ENCODE peak calls at places on chromosome 19, in seven cellular contexts. T, Q, P, H, N, L and M are unnamed samples.

GRCh38 chr19:9945319-9945966 is 9.1 kb upstream of the OLFM2 start:
- DNase-seq in T (no peak), Q (no peak), P (peak), H (no peak), N (peak), L (peak), M (peak)

GRCh38 chr19:3098515-3099346 is 4.6 kb downstream of the GNA11 start:
- DNase-seq in T (no peak), Q (peak), P (peak), H (no peak), N (no peak), L (peak), M (no peak)

GRCh38 chr19:2804156-2805004 is 15.3 kb upstream of the ZNF554 start:
- DNase-seq in T (no peak), Q (no peak), P (no peak), H (no peak), N (no peak), L (no peak), M (no peak)

GRCh38 chr19:45152504-45153338 is 8.1 kb downstream of the NKPD1 start:
- DNase-seq in T (peak), Q (no peak), P (no peak), H (no peak), N (peak), L (no peak), M (peak)

GRCh38 chr19:9672893-9673292 is 2.0 kb downstream of the ZNF562 start:
- DNase-seq in T (no peak), Q (no peak), P (no peak), H (no peak), N (no peak), L (no peak), M (no peak)

GRCh38 chr19:6802336-6803035 is 30.0 kb downstream of the VAV1 start:
- DNase-seq in T (peak), Q (peak), P (peak), H (no peak), N (no peak), L (peak), M (no peak)

GRCh38 chr19:35596366-35596999 is 10.5 kb downstream of the PMIS2 start:
- DNase-seq in T (no peak), Q (no peak), P (no peak), H (no peak), N (no peak), L (peak), M (peak)

GRCh38 chr19:16402076-16402475 is 69.7 kb downstream of the EPS15L1 start:
- DNase-seq in T (no peak), Q (no peak), P (no peak), H (no peak), N (no peak), L (no peak), M (no peak)

GRCh38 chr19:18091217-18091608 is 4.5 kb upstream of the IL12RB1 start:
- DNase-seq in T (peak), Q (peak), P (peak), H (no peak), N (no peak), L (no peak), M (no peak)

GRCh38 chr19:33396701-33397535 is 23.4 kb downstream of the CEBPG start:
- DNase-seq in T (no peak), Q (no peak), P (peak), H (no peak), N (no peak), L (peak), M (no peak)

GRCh38 chr19:18496980-18497256 is 25.0 kb downstream of the ELL start:
- DNase-seq in T (no peak), Q (no peak), P (no peak), H (no peak), N (no peak), L (no peak), M (no peak)

GRCh38 chr19:32646556-32646955 is 28.4 kb downstream of the ANKRD27 start:
- DNase-seq in T (no peak), Q (no peak), P (no peak), H (no peak), N (no peak), L (no peak), M (no peak)

GRCh38 chr19:10680545-10681135 is 20.6 kb upstream of the QTRT1 start:
- DNase-seq in T (no peak), Q (no peak), P (no peak), H (no peak), N (no peak), L (no peak), M (no peak)

GRCh38 chr19:28574212-28574611 is 638.7 kb downstream of the UQCRFS1 start:
- DNase-seq in T (no peak), Q (no peak), P (no peak), H (no peak), N (no peak), L (no peak), M (no peak)

GRCh38 chr19:46256855-46257254 is 27.3 kb downstream of the IGFL1 start:
- DNase-seq in T (no peak), Q (no peak), P (no peak), H (no peak), N (no peak), L (no peak), M (no peak)

GRCh38 chr19:46860846-46861690 is at the start of gene ARHGAP35:
- DNase-seq in T (peak), Q (no peak), P (peak), H (peak), N (peak), L (peak), M (no peak)

GRCh38 chr19:6587093-6587820 is 3.7 kb downstream of the CD70 start:
- DNase-seq in T (no peak), Q (no peak), P (no peak), H (peak), N (no peak), L (no peak), M (no peak)

GRCh38 chr19:45528744-45529453 is 21.6 kb downstream of the VASP start:
- DNase-seq in T (no peak), Q (no peak), P (no peak), H (peak), N (no peak), L (no peak), M (peak)

GRCh38 chr19:46015080-46015960 is 7.5 kb downstream of the PGLYRP1 start:
- DNase-seq in T (peak), Q (no peak), P (peak), H (peak), N (no peak), L (peak), M (peak)

GRCh38 chr19:17576758-17577532 is 21.5 kb downstream of the COLGALT1 start:
- DNase-seq in T (no peak), Q (peak), P (no peak), H (peak), N (peak), L (no peak), M (peak)

GRCh38 chr19:3338541-3339181 is 27.7 kb upstream of the NFIC start:
- DNase-seq in T (peak), Q (no peak), P (peak), H (no peak), N (peak), L (no peak), M (no peak)